ENCODE peak calls at places on chromosomes 7 and 10, in seven cellular contexts. One of them, this sample, is unnamed.
A peak's percentile ranks its signal among the peaks of the same experiment; 100 is the strongest.

GRCh38 chr7:6252310-6252709 is 20.1 kb downstream of the CYTH3 start:
- DNase-seq in SK-N-SH: no peak
- DNase-seq in PC-3: no peak
- DNase-seq in GM23338: no peak
- DNase-seq in OCI-LY7: no peak
- DNase-seq in MM.1S: no peak
- DNase-seq in GM23248: peak; percentile 83
- DNase-seq in this sample: no peak

GRCh38 chr10:84269773-84270172 is 24.9 kb downstream of the RGR start:
- DNase-seq in SK-N-SH: no peak
- DNase-seq in GM23248: peak; percentile 87
- DNase-seq in OCI-LY7: no peak
- DNase-seq in MM.1S: no peak
- DNase-seq in PC-3: peak; percentile 83
- DNase-seq in GM23338: no peak
- DNase-seq in this sample: no peak

GRCh38 chr10:97888641-97889262 is 39.1 kb downstream of the GOLGA7B start:
- DNase-seq in SK-N-SH: peak; percentile 88
- DNase-seq in PC-3: peak; percentile 78
- DNase-seq in GM23248: peak; percentile 78
- DNase-seq in MM.1S: no peak
- DNase-seq in OCI-LY7: no peak
- DNase-seq in GM23338: peak; percentile 56
- DNase-seq in this sample: no peak

GRCh38 chr7:73539709-73540108 is 17.6 kb upstream of the BAZ1B start:
- DNase-seq in SK-N-SH: peak; percentile 13
- DNase-seq in GM23338: no peak
- DNase-seq in PC-3: no peak
- DNase-seq in OCI-LY7: no peak
- DNase-seq in GM23248: no peak
- DNase-seq in MM.1S: no peak
- DNase-seq in this sample: no peak

GRCh38 chr7:16603633-16604032 is 41.9 kb downstream of the ANKMY2 start:
- DNase-seq in MM.1S: no peak
- DNase-seq in GM23248: no peak
- DNase-seq in OCI-LY7: no peak
- DNase-seq in GM23338: no peak
- DNase-seq in SK-N-SH: no peak
- DNase-seq in PC-3: no peak
- DNase-seq in this sample: no peak

GRCh38 chr7:3206771-3207191 is 94.3 kb upstream of the SDK1 start:
- DNase-seq in OCI-LY7: no peak
- DNase-seq in MM.1S: no peak
- DNase-seq in PC-3: no peak
- DNase-seq in SK-N-SH: no peak
- DNase-seq in GM23338: no peak
- DNase-seq in GM23248: no peak
- DNase-seq in this sample: no peak

GRCh38 chr10:33211123-33211878 is 123.2 kb downstream of the NRP1 start:
- DNase-seq in GM23248: peak; percentile 94
- DNase-seq in GM23338: no peak
- DNase-seq in OCI-LY7: no peak
- DNase-seq in PC-3: peak; percentile 53
- DNase-seq in MM.1S: no peak
- DNase-seq in SK-N-SH: peak; percentile 22
- DNase-seq in this sample: no peak

GRCh38 chr10:88990528-88991160 is at the start of gene FAS:
- DNase-seq in PC-3: peak; percentile 66
- DNase-seq in GM23248: peak; percentile 87
- DNase-seq in SK-N-SH: peak; percentile 65
- DNase-seq in GM23338: peak; percentile 69
- DNase-seq in OCI-LY7: peak; percentile 82
- DNase-seq in MM.1S: peak; percentile 90
- DNase-seq in this sample: peak; percentile 89

GRCh38 chr10:11192304-11193018 is 174.8 kb downstream of the CELF2 start:
- DNase-seq in GM23248: no peak
- DNase-seq in MM.1S: no peak
- DNase-seq in SK-N-SH: no peak
- DNase-seq in GM23338: peak; percentile 67
- DNase-seq in PC-3: no peak
- DNase-seq in OCI-LY7: no peak
- DNase-seq in this sample: no peak

GRCh38 chr7:147251924-147252323 is 1135.3 kb downstream of the CNTNAP2 start:
- DNase-seq in OCI-LY7: no peak
- DNase-seq in SK-N-SH: no peak
- DNase-seq in GM23338: no peak
- DNase-seq in GM23248: no peak
- DNase-seq in MM.1S: no peak
- DNase-seq in PC-3: no peak
- DNase-seq in this sample: no peak

GRCh38 chr7:3239291-3239691 is 61.8 kb upstream of the SDK1 start:
- DNase-seq in PC-3: peak; percentile 74
- DNase-seq in GM23338: no peak
- DNase-seq in OCI-LY7: no peak
- DNase-seq in SK-N-SH: no peak
- DNase-seq in MM.1S: no peak
- DNase-seq in GM23248: no peak
- DNase-seq in this sample: no peak

GRCh38 chr7:11703829-11704228 is 128.2 kb downstream of the THSD7A start:
- DNase-seq in GM23338: no peak
- DNase-seq in GM23248: no peak
- DNase-seq in OCI-LY7: no peak
- DNase-seq in MM.1S: no peak
- DNase-seq in PC-3: no peak
- DNase-seq in SK-N-SH: no peak
- DNase-seq in this sample: no peak

GRCh38 chr7:143934526-143935340 is at the start of gene OR2F2:
- DNase-seq in OCI-LY7: no peak
- DNase-seq in SK-N-SH: no peak
- DNase-seq in MM.1S: no peak
- DNase-seq in GM23338: no peak
- DNase-seq in GM23248: peak; percentile 73
- DNase-seq in PC-3: peak; percentile 17
- DNase-seq in this sample: no peak

GRCh38 chr7:27825890-27826289 is 85.9 kb downstream of the TAX1BP1 start:
- DNase-seq in MM.1S: no peak
- DNase-seq in SK-N-SH: no peak
- DNase-seq in PC-3: no peak
- DNase-seq in GM23338: no peak
- DNase-seq in GM23248: no peak
- DNase-seq in OCI-LY7: no peak
- DNase-seq in this sample: no peak

GRCh38 chr10:22783807-22784206 is 69.4 kb upstream of the PIP4K2A start:
- DNase-seq in PC-3: no peak
- DNase-seq in GM23248: no peak
- DNase-seq in OCI-LY7: no peak
- DNase-seq in SK-N-SH: no peak
- DNase-seq in GM23338: no peak
- DNase-seq in MM.1S: no peak
- DNase-seq in this sample: no peak

GRCh38 chr7:126005064-126005463 is 1075.4 kb upstream of the POT1 start:
- DNase-seq in MM.1S: no peak
- DNase-seq in SK-N-SH: no peak
- DNase-seq in GM23338: no peak
- DNase-seq in PC-3: no peak
- DNase-seq in OCI-LY7: no peak
- DNase-seq in GM23248: no peak
- DNase-seq in this sample: no peak

GRCh38 chr10:133303206-133303605 is 5.5 kb downstream of the TUBGCP2 start:
- DNase-seq in PC-3: no peak
- DNase-seq in GM23248: no peak
- DNase-seq in GM23338: no peak
- DNase-seq in SK-N-SH: no peak
- DNase-seq in OCI-LY7: no peak
- DNase-seq in MM.1S: no peak
- DNase-seq in this sample: no peak

GRCh38 chr7:64990216-64990615 is 620 bp downstream of the ZNF117 start:
- DNase-seq in OCI-LY7: no peak
- DNase-seq in SK-N-SH: no peak
- DNase-seq in GM23338: no peak
- DNase-seq in MM.1S: no peak
- DNase-seq in PC-3: no peak
- DNase-seq in GM23248: no peak
- DNase-seq in this sample: peak; percentile 33

GRCh38 chr7:46485481-46486065 is 564.5 kb upstream of the IGFBP3 start:
- DNase-seq in PC-3: peak; percentile 87
- DNase-seq in SK-N-SH: no peak
- DNase-seq in GM23338: no peak
- DNase-seq in MM.1S: no peak
- DNase-seq in OCI-LY7: no peak
- DNase-seq in GM23248: peak; percentile 60
- DNase-seq in this sample: no peak

GRCh38 chr7:148697256-148697841 is 1.4 kb upstream of the CUL1 start:
- DNase-seq in OCI-LY7: peak; percentile 44
- DNase-seq in PC-3: no peak
- DNase-seq in MM.1S: no peak
- DNase-seq in GM23338: no peak
- DNase-seq in SK-N-SH: peak; percentile 55
- DNase-seq in GM23248: peak; percentile 56
- DNase-seq in this sample: no peak

GRCh38 chr10:1142596-1142995 is 86.4 kb downstream of the WDR37 start:
- DNase-seq in OCI-LY7: peak; percentile 13
- DNase-seq in SK-N-SH: no peak
- DNase-seq in PC-3: no peak
- DNase-seq in MM.1S: no peak
- DNase-seq in GM23338: peak; percentile 45
- DNase-seq in GM23248: no peak
- DNase-seq in this sample: peak; percentile 72

GRCh38 chr10:96998329-96998888 is 166.3 kb downstream of the LCOR start:
- DNase-seq in OCI-LY7: no peak
- DNase-seq in MM.1S: no peak
- DNase-seq in PC-3: peak; percentile 31
- DNase-seq in GM23248: peak; percentile 44
- DNase-seq in SK-N-SH: no peak
- DNase-seq in GM23338: no peak
- DNase-seq in this sample: no peak

GRCh38 chr10:77619964-77620703 is 17.5 kb downstream of the KCNMA1 start:
- DNase-seq in GM23338: no peak
- DNase-seq in GM23248: no peak
- DNase-seq in PC-3: no peak
- DNase-seq in OCI-LY7: no peak
- DNase-seq in SK-N-SH: no peak
- DNase-seq in MM.1S: no peak
- DNase-seq in this sample: no peak

GRCh38 chr10:77616766-77617165 is 20.8 kb downstream of the KCNMA1 start:
- DNase-seq in OCI-LY7: no peak
- DNase-seq in PC-3: no peak
- DNase-seq in SK-N-SH: no peak
- DNase-seq in MM.1S: no peak
- DNase-seq in GM23338: no peak
- DNase-seq in GM23248: no peak
- DNase-seq in this sample: no peak

GRCh38 chr10:77622822-77623410 is 14.7 kb downstream of the KCNMA1 start:
- DNase-seq in SK-N-SH: no peak
- DNase-seq in GM23338: no peak
- DNase-seq in OCI-LY7: no peak
- DNase-seq in PC-3: no peak
- DNase-seq in GM23248: no peak
- DNase-seq in MM.1S: peak; percentile 42
- DNase-seq in this sample: peak; percentile 91

GRCh38 chr10:77618117-77618516 is 19.5 kb downstream of the KCNMA1 start:
- DNase-seq in GM23248: no peak
- DNase-seq in PC-3: no peak
- DNase-seq in MM.1S: no peak
- DNase-seq in GM23338: no peak
- DNase-seq in SK-N-SH: no peak
- DNase-seq in OCI-LY7: no peak
- DNase-seq in this sample: no peak

DNA sequence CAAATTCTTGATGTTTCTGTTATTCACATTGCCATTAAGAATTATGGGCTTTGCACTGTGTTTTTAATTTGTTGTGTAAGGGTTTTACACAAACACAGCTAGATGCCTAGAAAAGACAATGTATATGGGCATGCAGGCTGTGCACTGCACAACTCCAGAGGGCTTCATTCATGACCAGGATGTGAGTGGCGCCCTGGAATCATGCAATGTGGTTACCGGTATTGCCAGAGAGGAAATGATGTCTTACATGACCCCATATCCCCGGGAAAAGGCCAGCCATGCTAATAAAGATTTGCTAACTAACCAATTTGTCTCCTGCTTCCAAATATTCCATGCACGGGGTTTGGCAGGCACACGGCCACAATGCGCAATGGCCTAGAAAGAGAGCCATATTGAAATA is 16.9 kb downstream of the KCNMA1 start:
- DNase-seq in GM23248: peak; percentile 10
- DNase-seq in MM.1S: no peak
- DNase-seq in GM23338: no peak
- DNase-seq in OCI-LY7: no peak
- DNase-seq in PC-3: peak; percentile 53
- DNase-seq in SK-N-SH: no peak
- DNase-seq in this sample: no peak
- H3K9me2 ChIP-seq in GM23248: no peaks in the 10 kb centered on the region
- H3K9me2 ChIP-seq in MM.1S: no peaks in the 10 kb centered on the region
- H3K9me2 ChIP-seq in GM23338: no peaks in the 10 kb centered on the region
- H3K9me2 ChIP-seq in OCI-LY7: no peaks in the 10 kb centered on the region
- H3K9me2 ChIP-seq in PC-3: no peaks in the 10 kb centered on the region
- H3K9me2 ChIP-seq in SK-N-SH: no peaks in the 10 kb centered on the region
- H3K9me2 ChIP-seq in this sample: no peaks in the 10 kb centered on the region

DNA sequence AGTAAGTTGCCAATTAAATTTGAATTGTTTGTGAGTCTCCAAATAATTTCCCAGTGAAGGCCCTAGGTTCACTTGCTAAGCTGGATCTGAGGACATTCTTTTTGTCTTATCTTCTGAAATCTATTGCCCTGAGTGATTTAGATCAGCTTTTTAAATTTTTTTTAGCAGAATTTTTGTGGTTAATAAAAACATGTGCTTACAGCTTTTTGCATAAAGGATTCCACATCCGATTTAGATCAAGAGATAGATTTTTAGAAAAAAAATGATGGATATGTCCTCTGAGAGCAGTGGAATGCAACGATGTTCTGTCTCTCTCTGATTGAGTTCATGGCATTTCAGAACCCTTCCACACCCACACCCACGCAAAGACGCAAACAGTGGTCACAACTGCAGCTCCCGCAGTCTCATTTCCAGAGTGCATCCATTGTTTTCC is 358.8 kb downstream of the SUGCT start:
- DNase-seq in SK-N-SH: no peak
- DNase-seq in MM.1S: no peak
- DNase-seq in PC-3: no peak
- DNase-seq in OCI-LY7: no peak
- DNase-seq in GM23248: peak; percentile 25
- DNase-seq in GM23338: no peak
- DNase-seq in this sample: no peak
- H3K4me3 ChIP-seq in SK-N-SH: no peak overlapping the region
- H3K4me3 ChIP-seq in MM.1S: no peak overlapping the region
- H3K4me3 ChIP-seq in PC-3: no peak overlapping the region
- H3K4me3 ChIP-seq in OCI-LY7: no peak overlapping the region
- H3K4me3 ChIP-seq in GM23248: no peak overlapping the region
- H3K4me3 ChIP-seq in GM23338: no peak overlapping the region
- H3K4me3 ChIP-seq in this sample: no peak overlapping the region

GRCh38 chr10:21769041-21769440 is 234.5 kb downstream of the DNAJC1 start:
- DNase-seq in SK-N-SH: no peak
- DNase-seq in GM23338: no peak
- DNase-seq in GM23248: no peak
- DNase-seq in MM.1S: no peak
- DNase-seq in OCI-LY7: no peak
- DNase-seq in PC-3: no peak
- DNase-seq in this sample: no peak
- H3K9me2 ChIP-seq in SK-N-SH: no peaks in the 10 kb centered on the region
- H3K9me2 ChIP-seq in GM23338: no peaks in the 10 kb centered on the region
- H3K9me2 ChIP-seq in GM23248: no peaks in the 10 kb centered on the region
- H3K9me2 ChIP-seq in MM.1S: no peaks in the 10 kb centered on the region
- H3K9me2 ChIP-seq in OCI-LY7: no peaks in the 10 kb centered on the region
- H3K9me2 ChIP-seq in PC-3: no peaks in the 10 kb centered on the region
- H3K9me2 ChIP-seq in this sample: no peaks in the 10 kb centered on the region

GRCh38 chr7:194996-195829 is 2.8 kb downstream of the FAM20C start:
- DNase-seq in SK-N-SH: no peak
- DNase-seq in GM23338: no peak
- DNase-seq in MM.1S: no peak
- DNase-seq in GM23248: peak; percentile 90
- DNase-seq in OCI-LY7: no peak
- DNase-seq in PC-3: no peak
- DNase-seq in this sample: no peak
- H3K4me3 ChIP-seq in SK-N-SH: peak overlapping the region; percentile 66
- H3K4me3 ChIP-seq in GM23338: peak overlapping the region; percentile 84
- H3K4me3 ChIP-seq in MM.1S: no peak overlapping the region
- H3K4me3 ChIP-seq in GM23248: peak overlapping the region; percentile 93
- H3K4me3 ChIP-seq in OCI-LY7: no peak overlapping the region
- H3K4me3 ChIP-seq in PC-3: peak overlapping the region; percentile 72
- H3K4me3 ChIP-seq in this sample: no peak overlapping the region